ENCODE peak calls at places on chromosomes 16 and 17, in four cellular contexts. One of them, this sample, is unnamed.

GRCh38 chr17:34076743-34077631 is 178.1 kb upstream of the CCL2 start:
- DNase-seq in effector memory CD4-positive, alpha-beta T cell: no peak
- DNase-seq in pancreas: peak
- DNase-seq in left lung: no peak
- DNase-seq in this sample: no peak

GRCh38 chr17:5740937-5741336 is 156.6 kb upstream of the NLRP1 start:
- DNase-seq in effector memory CD4-positive, alpha-beta T cell: no peak
- DNase-seq in pancreas: no peak
- DNase-seq in left lung: no peak
- DNase-seq in this sample: no peak

GRCh38 chr17:62968445-62968923 is 2.4 kb downstream of the TANC2 start:
- DNase-seq in effector memory CD4-positive, alpha-beta T cell: peak
- DNase-seq in pancreas: no peak
- DNase-seq in left lung: no peak
- DNase-seq in this sample: peak

GRCh38 chr17:3943240-3943891 is 20.9 kb downstream of the ATP2A3 start:
- DNase-seq in effector memory CD4-positive, alpha-beta T cell: no peak
- DNase-seq in pancreas: no peak
- DNase-seq in left lung: no peak
- DNase-seq in this sample: no peak

GRCh38 chr17:74201250-74201649 is 2.2 kb upstream of the RPL38 start:
- DNase-seq in effector memory CD4-positive, alpha-beta T cell: no peak
- DNase-seq in pancreas: no peak
- DNase-seq in left lung: no peak
- DNase-seq in this sample: no peak

GRCh38 chr16:30551781-30552180 is 6.4 kb downstream of the ZNF764 start:
- DNase-seq in effector memory CD4-positive, alpha-beta T cell: peak
- DNase-seq in pancreas: no peak
- DNase-seq in left lung: peak
- DNase-seq in this sample: no peak

GRCh38 chr16:68640972-68641371 is 4.1 kb upstream of the CDH3 start:
- DNase-seq in effector memory CD4-positive, alpha-beta T cell: no peak
- DNase-seq in pancreas: no peak
- DNase-seq in left lung: no peak
- DNase-seq in this sample: peak

GRCh38 chr17:81403040-81403467 is 7.8 kb downstream of the BAHCC1 start:
- DNase-seq in effector memory CD4-positive, alpha-beta T cell: no peak
- DNase-seq in pancreas: no peak
- DNase-seq in left lung: no peak
- DNase-seq in this sample: no peak

GRCh38 chr17:17781591-17782424 is 55.0 kb downstream of the SREBF1 start:
- DNase-seq in effector memory CD4-positive, alpha-beta T cell: peak
- DNase-seq in pancreas: peak
- DNase-seq in left lung: no peak
- DNase-seq in this sample: peak

GRCh38 chr17:43531082-43531378 is 15.1 kb downstream of the ETV4 start:
- DNase-seq in effector memory CD4-positive, alpha-beta T cell: no peak
- DNase-seq in pancreas: no peak
- DNase-seq in left lung: no peak
- DNase-seq in this sample: no peak

GRCh38 chr17:78322858-78323455 is 36.9 kb downstream of the SOCS3 start:
- DNase-seq in effector memory CD4-positive, alpha-beta T cell: no peak
- DNase-seq in pancreas: no peak
- DNase-seq in left lung: no peak
- DNase-seq in this sample: peak

GRCh38 chr17:46770818-46771600 is 47.5 kb downstream of the WNT3 start:
- DNase-seq in effector memory CD4-positive, alpha-beta T cell: no peak
- DNase-seq in pancreas: peak
- DNase-seq in left lung: peak
- DNase-seq in this sample: no peak

GRCh38 chr16:15976929-15977637 is 27.7 kb downstream of the ABCC1 start:
- DNase-seq in effector memory CD4-positive, alpha-beta T cell: no peak
- DNase-seq in pancreas: no peak
- DNase-seq in left lung: no peak
- DNase-seq in this sample: no peak

GRCh38 chr17:17808706-17809432 is 27.9 kb downstream of the SREBF1 start:
- DNase-seq in effector memory CD4-positive, alpha-beta T cell: no peak
- DNase-seq in pancreas: no peak
- DNase-seq in left lung: no peak
- DNase-seq in this sample: no peak

GRCh38 chr17:75240394-75241142 is 20.8 kb downstream of the GGA3 start:
- DNase-seq in effector memory CD4-positive, alpha-beta T cell: no peak
- DNase-seq in pancreas: peak
- DNase-seq in left lung: no peak
- DNase-seq in this sample: peak

GRCh38 chr17:45013021-45013997 is 38.1 kb downstream of the DCAKD start:
- DNase-seq in effector memory CD4-positive, alpha-beta T cell: no peak
- DNase-seq in pancreas: no peak
- DNase-seq in left lung: no peak
- DNase-seq in this sample: no peak

GRCh38 chr16:27983244-27983643 is 80.3 kb downstream of the GSG1L start:
- DNase-seq in effector memory CD4-positive, alpha-beta T cell: no peak
- DNase-seq in pancreas: no peak
- DNase-seq in left lung: no peak
- DNase-seq in this sample: no peak

GRCh38 chr16:31071861-31072260 is 2.2 kb downstream of the ZNF668 start:
- DNase-seq in effector memory CD4-positive, alpha-beta T cell: no peak
- DNase-seq in pancreas: no peak
- DNase-seq in left lung: no peak
- DNase-seq in this sample: peak

GRCh38 chr16:69036399-69037091 is 68.9 kb upstream of the HAS3 start:
- DNase-seq in effector memory CD4-positive, alpha-beta T cell: no peak
- DNase-seq in pancreas: no peak
- DNase-seq in left lung: no peak
- DNase-seq in this sample: no peak

GRCh38 chr16:20939599-20939998 is 39.0 kb downstream of the LYRM1 start:
- DNase-seq in effector memory CD4-positive, alpha-beta T cell: no peak
- DNase-seq in pancreas: no peak
- DNase-seq in left lung: no peak
- DNase-seq in this sample: no peak

GRCh38 chr17:20010886-20011402 is 1.8 kb downstream of the SPECC1 start:
- DNase-seq in effector memory CD4-positive, alpha-beta T cell: no peak
- DNase-seq in pancreas: no peak
- DNase-seq in left lung: no peak
- DNase-seq in this sample: no peak

DNA sequence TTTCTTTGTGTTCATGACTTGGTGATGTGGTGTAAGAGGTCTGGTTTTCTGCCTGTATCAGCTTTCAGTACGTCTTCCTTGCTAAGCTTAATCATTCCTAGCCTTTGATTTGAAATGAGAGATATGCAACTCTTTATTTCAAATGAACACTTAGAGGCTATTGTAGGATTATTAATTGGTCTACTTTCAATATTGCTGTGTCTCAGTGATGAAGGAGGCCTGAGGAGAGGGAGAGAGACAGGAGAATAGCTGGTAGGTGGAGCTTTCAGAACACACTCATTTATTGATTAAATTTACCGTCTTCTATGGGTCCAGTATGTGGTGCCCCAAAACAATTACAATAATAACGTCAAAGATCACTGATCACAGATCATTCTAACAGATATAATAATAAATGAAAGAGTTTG is 187.0 kb downstream of the BCAS3 start:
- DNase-seq in effector memory CD4-positive, alpha-beta T cell: no peak
- DNase-seq in pancreas: no peak
- DNase-seq in left lung: no peak
- DNase-seq in this sample: no peak
- H3K4me3 ChIP-seq in effector memory CD4-positive, alpha-beta T cell: no peak
- H3K4me3 ChIP-seq in pancreas: no peak
- H3K4me3 ChIP-seq in left lung: no peak
- H3K4me3 ChIP-seq in this sample: no peak

GRCh38 chr17:57894848-57895247 is 45.0 kb upstream of the MRPS23 start:
- DNase-seq in effector memory CD4-positive, alpha-beta T cell: no peak
- DNase-seq in pancreas: no peak
- DNase-seq in left lung: no peak
- DNase-seq in this sample: no peak

GRCh38 chr17:57892146-57892819 is 42.4 kb upstream of the MRPS23 start:
- DNase-seq in effector memory CD4-positive, alpha-beta T cell: peak
- DNase-seq in pancreas: peak
- DNase-seq in left lung: peak
- DNase-seq in this sample: peak

GRCh38 chr17:57892820-57893595 is 43.2 kb upstream of the MRPS23 start:
- DNase-seq in effector memory CD4-positive, alpha-beta T cell: no peak
- DNase-seq in pancreas: peak
- DNase-seq in left lung: peak
- DNase-seq in this sample: peak

GRCh38 chr17:57898487-57899311 is 48.9 kb upstream of the MRPS23 start:
- DNase-seq in effector memory CD4-positive, alpha-beta T cell: no peak
- DNase-seq in pancreas: no peak
- DNase-seq in left lung: peak
- DNase-seq in this sample: peak

GRCh38 chr17:57895382-57896060 is 45.7 kb upstream of the MRPS23 start:
- DNase-seq in effector memory CD4-positive, alpha-beta T cell: no peak
- DNase-seq in pancreas: peak
- DNase-seq in left lung: peak
- DNase-seq in this sample: no peak
- H3K27ac ChIP-seq in effector memory CD4-positive, alpha-beta T cell: no peak
- H3K27ac ChIP-seq in pancreas: peak
- H3K27ac ChIP-seq in left lung: peak
- H3K27ac ChIP-seq in this sample: no peak

GRCh38 chr17:27577124-27577761 is 53.7 kb upstream of the LGALS9 start:
- DNase-seq in effector memory CD4-positive, alpha-beta T cell: no peak
- DNase-seq in pancreas: peak
- DNase-seq in left lung: no peak
- DNase-seq in this sample: peak
- H3K4me3 ChIP-seq in effector memory CD4-positive, alpha-beta T cell: no peak
- H3K4me3 ChIP-seq in pancreas: no peak
- H3K4me3 ChIP-seq in left lung: no peak
- H3K4me3 ChIP-seq in this sample: no peak

DNA sequence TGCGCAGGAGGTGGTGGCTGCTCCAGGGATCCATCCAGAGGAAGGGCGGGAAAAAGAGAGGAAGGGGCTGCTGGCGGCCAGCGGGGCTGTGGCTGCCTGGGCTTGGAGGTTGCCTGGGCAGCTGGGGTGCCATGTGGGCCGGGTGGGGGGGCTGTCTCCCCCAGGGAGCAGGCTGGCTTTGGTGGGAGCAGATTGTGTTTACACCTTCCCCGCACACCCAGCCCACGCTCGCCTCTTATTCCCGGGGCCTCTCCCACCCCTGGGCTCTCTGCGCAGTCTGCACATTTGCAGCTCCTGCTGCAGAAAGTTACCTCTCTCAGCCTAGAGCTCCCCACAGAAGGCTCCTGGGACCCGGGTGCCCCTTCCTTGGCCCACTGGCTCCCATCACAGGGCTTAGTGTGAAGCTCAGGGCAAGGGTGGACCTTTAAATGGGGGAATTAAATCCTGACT is 5.1 kb downstream of the PRCD start:
- DNase-seq in effector memory CD4-positive, alpha-beta T cell: no peak
- DNase-seq in pancreas: no peak
- DNase-seq in left lung: peak
- DNase-seq in this sample: no peak
- H3K27ac ChIP-seq in effector memory CD4-positive, alpha-beta T cell: no peak
- H3K27ac ChIP-seq in pancreas: peak
- H3K27ac ChIP-seq in left lung: peak
- H3K27ac ChIP-seq in this sample: no peak

GRCh38 chr17:56674401-56674925 is 81.0 kb downstream of the NOG start:
- DNase-seq in effector memory CD4-positive, alpha-beta T cell: no peak
- DNase-seq in pancreas: no peak
- DNase-seq in left lung: no peak
- DNase-seq in this sample: no peak
- H3K4me3 ChIP-seq in effector memory CD4-positive, alpha-beta T cell: no peak
- H3K4me3 ChIP-seq in pancreas: no peak
- H3K4me3 ChIP-seq in left lung: no peak
- H3K4me3 ChIP-seq in this sample: no peak

GRCh38 chr16:67608367-67608766 is 36.6 kb upstream of the CARMIL2 start:
- DNase-seq in effector memory CD4-positive, alpha-beta T cell: no peak
- DNase-seq in pancreas: no peak
- DNase-seq in left lung: no peak
- DNase-seq in this sample: no peak

GRCh38 chr16:67605641-67606040 is 39.3 kb upstream of the CARMIL2 start:
- DNase-seq in effector memory CD4-positive, alpha-beta T cell: no peak
- DNase-seq in pancreas: no peak
- DNase-seq in left lung: no peak
- DNase-seq in this sample: no peak

GRCh38 chr16:67606632-67607031 is 38.3 kb upstream of the CARMIL2 start:
- DNase-seq in effector memory CD4-positive, alpha-beta T cell: no peak
- DNase-seq in pancreas: no peak
- DNase-seq in left lung: no peak
- DNase-seq in this sample: no peak
- H3K27ac ChIP-seq in effector memory CD4-positive, alpha-beta T cell: no peak
- H3K27ac ChIP-seq in pancreas: no peak
- H3K27ac ChIP-seq in left lung: no peak
- H3K27ac ChIP-seq in this sample: no peak

DNA sequence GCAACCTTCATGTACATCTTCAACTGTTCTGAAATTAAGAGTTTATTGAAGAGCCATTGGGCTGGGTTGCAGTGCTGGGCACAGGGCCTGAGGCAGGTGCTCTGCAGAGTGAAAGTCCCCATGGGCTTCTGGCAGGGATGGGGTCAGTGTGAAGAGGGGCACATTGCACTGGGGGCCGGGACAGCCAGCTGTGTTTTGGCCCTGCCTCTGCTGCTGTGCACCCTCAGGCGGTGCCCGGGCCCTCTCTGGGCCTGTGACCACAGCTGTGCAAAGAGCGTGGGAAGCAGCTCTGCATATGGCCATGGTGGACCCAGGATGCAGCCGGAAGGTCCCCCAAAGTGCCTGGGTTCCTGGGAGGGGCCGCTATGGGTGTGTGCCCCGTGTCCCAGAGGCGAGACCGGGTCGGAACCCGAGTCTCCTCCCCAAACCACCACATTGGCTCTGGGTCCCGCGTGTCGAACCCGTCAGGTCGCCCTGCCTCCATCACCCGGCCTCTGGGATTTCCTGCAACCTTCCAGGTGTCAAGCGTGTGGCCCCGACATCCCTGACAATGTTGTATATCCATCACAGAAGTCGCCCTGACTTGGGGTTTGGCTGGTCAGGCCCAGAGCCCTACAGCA is 38.2 kb upstream of the ZNF469 start:
- DNase-seq in effector memory CD4-positive, alpha-beta T cell: no peak
- DNase-seq in pancreas: peak
- DNase-seq in left lung: peak
- DNase-seq in this sample: no peak
- H3K4me3 ChIP-seq in effector memory CD4-positive, alpha-beta T cell: no peak
- H3K4me3 ChIP-seq in pancreas: no peak
- H3K4me3 ChIP-seq in left lung: no peak
- H3K4me3 ChIP-seq in this sample: no peak

GRCh38 chr16:58177347-58177710 is 20.6 kb downstream of the CSNK2A2 start:
- DNase-seq in effector memory CD4-positive, alpha-beta T cell: no peak
- DNase-seq in pancreas: no peak
- DNase-seq in left lung: no peak
- DNase-seq in this sample: no peak
- H3K27ac ChIP-seq in effector memory CD4-positive, alpha-beta T cell: peak
- H3K27ac ChIP-seq in pancreas: no peak
- H3K27ac ChIP-seq in left lung: no peak
- H3K27ac ChIP-seq in this sample: no peak

This sample was measured in brain microvascular endothelial cell.